ENCODE peak calls at places on chromosome 6, in five cellular contexts. X is psoas muscle, T is bronchial epithelial cell, Q is tibial nerve, F is uterus. M is an unnamed sample. For H3K27me3, the result is how much of the 10 kb centered on the place peaks cover.

GRCh38 chr6:13712485-13712990 is 903 bp upstream of the RANBP9 start:
- DNase-seq in X (no peak), T (no peak), Q (peak), F (no peak), M (no peak)

GRCh38 chr6:43784049-43784855 is 14.2 kb downstream of the VEGFA start:
- DNase-seq in X (no peak), T (no peak), Q (no peak), F (no peak), M (no peak)

GRCh38 chr6:6751197-6751596 is 162.7 kb downstream of the LY86 start:
- DNase-seq in X (no peak), T (no peak), Q (no peak), F (no peak), M (no peak)

GRCh38 chr6:112503210-112503609 is 156.1 kb downstream of the RFPL4B start:
- DNase-seq in X (no peak), T (no peak), Q (no peak), F (no peak), M (no peak)

GRCh38 chr6:88750936-88751335 is 212.5 kb downstream of the RNGTT start:
- DNase-seq in X (no peak), T (no peak), Q (no peak), F (no peak), M (no peak)

GRCh38 chr6:54702772-54703171 is 143.8 kb upstream of the FAM83B start:
- DNase-seq in X (no peak), T (no peak), Q (no peak), F (no peak), M (no peak)

GRCh38 chr6:116010400-116011095 is 50.1 kb downstream of the FRK start:
- DNase-seq in X (peak), T (peak), Q (peak), F (peak), M (peak)

GRCh38 chr6:83927470-83927869 is 68.0 kb downstream of the CYB5R4 start:
- DNase-seq in X (no peak), T (no peak), Q (no peak), F (no peak), M (no peak)

GRCh38 chr6:64012351-64013060 is 376.9 kb downstream of the PHF3 start:
- DNase-seq in X (no peak), T (peak), Q (peak), F (no peak), M (no peak)

GRCh38 chr6:149646599-149646998 is 1.9 kb downstream of the KATNA1 start:
- DNase-seq in X (no peak), T (no peak), Q (no peak), F (no peak), M (no peak)

GRCh38 chr6:118968416-118968815 is 33.5 kb upstream of the MCM9 start:
- DNase-seq in X (no peak), T (peak), Q (no peak), F (no peak), M (no peak)

GRCh38 chr6:108904731-108905130 is 56.5 kb downstream of the ARMC2 start:
- DNase-seq in X (no peak), T (no peak), Q (no peak), F (no peak), M (no peak)

GRCh38 chr6:127340171-127340570 is 3.2 kb downstream of the ECHDC1 start:
- DNase-seq in X (no peak), T (no peak), Q (no peak), F (no peak), M (no peak)

GRCh38 chr6:127342946-127343752 is at the start of gene ECHDC1:
- DNase-seq in X (peak), T (peak), Q (peak), F (peak), M (peak)

GRCh38 chr6:127343753-127344659 is 597 bp upstream of the ECHDC1 start:
- DNase-seq in X (no peak), T (peak), Q (peak), F (no peak), M (no peak)

GRCh38 chr6:127342296-127342945 is 988 bp downstream of the ECHDC1 start:
- DNase-seq in X (no peak), T (peak), Q (no peak), F (no peak), M (no peak)

GRCh38 chr6:127341471-127342202 is 1.8 kb downstream of the ECHDC1 start:
- DNase-seq in X (no peak), T (no peak), Q (no peak), F (no peak), M (no peak)
- H3K27me3 ChIP-seq in X (under half), T (under half), Q (under half), F (under half), M (under half)

GRCh38 chr6:3221579-3221978 is 5.9 kb downstream of the TUBB2B start:
- DNase-seq in X (no peak), T (no peak), Q (no peak), F (no peak), M (no peak)
- H3K27me3 ChIP-seq in X (under half), T (under half), Q (under half), F (under half), M (under half)

GRCh38 chr6:3247255-3248146 is 11.2 kb upstream of the PSMG4 start:
- DNase-seq in X (peak), T (peak), Q (no peak), F (peak), M (no peak)
- H3K27me3 ChIP-seq in X (under half), T (under half), Q (under half), F (under half), M (under half)

GRCh38 chr6:1388081-1388926 is 1.1 kb upstream of the FOXF2 start:
- DNase-seq in X (no peak), T (no peak), Q (no peak), F (no peak), M (no peak)
- H3K27me3 ChIP-seq in X (half or more), T (half or more), Q (under half), F (under half), M (under half)

GRCh38 chr6:1390071-1390804 is 862 bp downstream of the FOXF2 start:
- DNase-seq in X (no peak), T (peak), Q (no peak), F (no peak), M (no peak)
- H3K27me3 ChIP-seq in X (half or more), T (half or more), Q (under half), F (under half), M (under half)

DNA sequence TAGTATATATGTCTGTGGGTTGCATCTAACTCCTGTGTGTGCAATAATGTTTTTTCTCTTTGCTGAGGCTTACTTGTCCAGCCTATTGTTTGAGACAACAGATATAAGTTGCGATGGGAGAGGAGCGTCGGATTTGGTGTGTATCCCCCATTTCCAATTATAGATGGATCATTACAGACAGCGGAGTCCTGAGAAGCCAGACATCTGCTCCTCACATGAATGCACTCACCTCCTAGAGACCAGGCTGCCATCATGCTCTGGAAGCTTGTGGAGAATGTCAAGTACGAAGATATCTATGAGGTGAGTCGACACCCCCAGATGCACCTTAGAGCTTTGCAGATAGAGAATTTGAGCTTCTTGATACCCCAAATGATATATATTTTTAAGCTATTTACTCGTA is at the start of gene TFAP2B:
- DNase-seq in X (no peak), T (no peak), Q (no peak), F (no peak), M (no peak)
- H3K27me3 ChIP-seq in X (half or more), T (under half), Q (under half), F (under half), M (under half)

GRCh38 chr6:16760536-16761468 is at the start of gene ATXN1:
- DNase-seq in X (peak), T (peak), Q (peak), F (peak), M (peak)
- H3K27me3 ChIP-seq in X (under half), T (under half), Q (under half), F (under half), M (under half)

DNA sequence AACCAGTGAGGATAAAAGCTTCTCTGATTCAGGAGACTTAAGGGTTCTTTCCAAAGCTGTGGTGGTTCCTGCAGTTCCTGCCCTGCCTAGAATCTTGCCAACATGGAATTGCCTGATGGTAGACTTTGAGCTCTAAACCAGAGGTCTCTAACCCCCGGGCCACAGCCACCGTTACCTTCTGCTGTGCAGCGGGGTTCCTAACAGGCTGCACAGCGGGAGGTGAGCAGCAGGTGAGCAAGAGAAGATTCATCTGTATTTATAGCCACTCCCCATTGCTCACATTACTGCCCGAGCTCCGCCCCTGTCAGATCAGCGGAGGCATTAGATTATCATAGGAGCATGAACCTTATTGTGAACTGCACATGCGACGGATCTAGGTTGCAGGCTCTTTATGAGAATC is 106.8 kb downstream of the OLIG3 start:
- DNase-seq in X (no peak), T (no peak), Q (no peak), F (no peak), M (no peak)
- H3K27me3 ChIP-seq in X (under half), T (under half), Q (under half), F (under half), M (under half)

DNA sequence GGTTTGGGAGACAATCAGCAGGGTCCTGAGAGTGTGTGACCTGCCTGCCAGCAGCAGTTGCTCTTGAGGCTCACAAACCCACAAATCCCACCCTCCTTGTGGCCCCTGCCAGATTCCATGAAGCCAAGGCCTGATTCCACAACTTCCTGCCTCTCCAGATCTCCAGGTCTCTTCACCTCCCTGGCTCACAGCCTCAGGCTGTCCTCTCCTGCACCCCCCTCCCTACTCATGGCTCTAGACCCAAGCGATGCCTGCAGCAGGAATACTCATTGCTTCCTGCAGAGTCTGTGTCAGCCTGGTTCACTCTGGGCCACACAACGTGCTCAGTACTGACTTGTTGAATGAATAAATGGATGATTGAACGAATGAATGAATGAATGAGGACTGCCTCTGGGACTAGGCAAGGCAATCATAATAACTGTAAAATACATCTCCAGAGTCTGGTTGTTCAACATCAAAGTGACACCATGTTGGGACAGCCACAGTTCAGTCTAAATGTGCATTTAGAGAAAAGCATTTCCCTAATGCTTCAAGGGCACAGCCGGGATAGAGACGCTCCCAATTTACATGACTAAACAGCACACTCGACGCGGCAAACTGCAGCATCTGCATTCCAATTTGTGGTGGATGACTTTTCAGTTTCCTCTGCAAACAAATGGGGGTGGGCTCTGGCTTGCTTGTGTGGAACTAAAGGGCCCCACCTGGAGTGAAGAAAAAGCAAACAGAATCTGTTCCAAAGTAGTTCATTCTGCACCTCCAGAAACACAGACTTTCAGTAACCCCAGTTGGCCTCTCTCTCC is 139.8 kb downstream of the GRM4 start:
- DNase-seq in X (no peak), T (no peak), Q (no peak), F (no peak), M (no peak)
- H3K27me3 ChIP-seq in X (under half), T (under half), Q (under half), F (under half), M (under half)

M was measured in CD8-positive, alpha-beta T cell.